ENCODE peak calls at places on chromosomes 2 and 18, in seven cellular contexts. Y, C, S, A, X, G and Z are unnamed samples. For H3K9me3, the result is how much of the 10 kb centered on the place peaks cover.

GRCh38 chr2:72130671-72131360 is 16.8 kb downstream of the CYP26B1 start:
- DNase-seq in Y (peak), A (no peak), X (peak), G (no peak), C (no peak), S (no peak), Z (no peak)

GRCh38 chr18:58056847-58057246 is 12.8 kb downstream of the NEDD4L start:
- DNase-seq in C (no peak), Y (no peak), X (no peak), G (no peak), S (no peak), A (no peak), Z (no peak)

GRCh38 chr2:216540920-216541319 is 42.3 kb downstream of the RPL37A start:
- DNase-seq in C (no peak), G (no peak), Y (no peak), S (no peak), A (no peak), X (no peak), Z (no peak)

GRCh38 chr18:3330622-3331021 is 68.7 kb downstream of the MYL12B start:
- DNase-seq in S (no peak), G (no peak), Y (no peak), X (no peak), A (no peak), C (no peak), Z (no peak)

GRCh38 chr2:209556354-209556961 is 132.6 kb downstream of the MAP2 start:
- DNase-seq in X (no peak), S (peak), Y (no peak), G (peak), A (no peak), C (peak), Z (no peak)

GRCh38 chr18:9642799-9643445 is 28.6 kb upstream of the PPP4R1 start:
- DNase-seq in A (no peak), S (no peak), G (no peak), C (peak), Y (no peak), X (no peak), Z (no peak)

GRCh38 chr2:88575630-88576029 is 51.6 kb downstream of the EIF2AK3 start:
- DNase-seq in G (no peak), X (no peak), C (no peak), Y (no peak), A (no peak), S (no peak), Z (no peak)

GRCh38 chr2:197442865-197443264 is 8.0 kb upstream of the SF3B1 start:
- DNase-seq in A (no peak), Y (no peak), G (no peak), X (no peak), C (no peak), S (no peak), Z (no peak)

GRCh38 chr18:79736230-79736629 is 56.6 kb downstream of the CTDP1 start:
- DNase-seq in G (no peak), X (no peak), Y (no peak), C (no peak), S (no peak), A (no peak), Z (no peak)
- H3K9me3 ChIP-seq in G (under half), X (under half), Y (under half), C (under half), S (under half), A (under half), Z (under half)

GRCh38 chr2:96859338-96859649 is 1.5 kb upstream of the ANKRD39 start:
- DNase-seq in C (no peak), X (peak), S (no peak), Y (no peak), G (no peak), A (peak), Z (no peak)
- H3K4me3 ChIP-seq in C (no peak), X (no peak), S (no peak), Y (no peak), G (no peak), A (no peak), Z (no peak)

GRCh38 chr2:6341730-6342129 is 524.0 kb downstream of the CMPK2 start:
- DNase-seq in S (peak), G (no peak), C (no peak), X (no peak), A (no peak), Y (no peak), Z (no peak)
- H3K9me3 ChIP-seq in S (under half), G (under half), C (under half), X (under half), A (under half), Y (under half), Z (under half)

GRCh38 chr18:27181726-27182125 is 3.4 kb downstream of the CHST9 start:
- DNase-seq in C (no peak), S (no peak), X (no peak), Y (no peak), G (no peak), A (no peak), Z (no peak)

GRCh38 chr18:27184115-27185024 is 738 bp downstream of the CHST9 start:
- DNase-seq in A (no peak), Y (no peak), G (no peak), S (no peak), C (no peak), X (no peak), Z (no peak)

GRCh38 chr18:27188309-27188708 is 3.2 kb upstream of the CHST9 start:
- DNase-seq in X (no peak), A (no peak), G (no peak), C (no peak), Y (no peak), S (no peak), Z (no peak)

GRCh38 chr18:27185897-27186296 is 789 bp upstream of the CHST9 start:
- DNase-seq in Y (no peak), X (no peak), S (no peak), A (no peak), C (no peak), G (no peak), Z (no peak)

GRCh38 chr18:27185025-27185763 is at the start of gene CHST9:
- DNase-seq in X (no peak), G (no peak), C (no peak), A (no peak), Y (no peak), S (no peak), Z (no peak)
- H3K4me3 ChIP-seq in X (no peak), G (no peak), C (no peak), A (peak), Y (no peak), S (no peak), Z (no peak)

GRCh38 chr2:44135307-44135706 is 33.4 kb upstream of the PPM1B start:
- DNase-seq in Y (no peak), C (no peak), X (no peak), G (no peak), S (no peak), A (no peak), Z (no peak)
- H3K9me3 ChIP-seq in Y (under half), C (under half), X (under half), G (under half), S (under half), A (under half), Z (under half)

GRCh38 chr2:18454692-18455255 is 105.7 kb downstream of the RDH14 start:
- DNase-seq in X (peak), S (no peak), G (no peak), A (no peak), C (peak), Y (no peak), Z (no peak)

GRCh38 chr2:18455256-18455862 is 105.1 kb downstream of the RDH14 start:
- DNase-seq in S (no peak), Y (no peak), G (peak), X (no peak), A (no peak), C (peak), Z (no peak)

GRCh38 chr2:18456026-18456425 is 104.4 kb downstream of the RDH14 start:
- DNase-seq in Y (no peak), C (peak), S (no peak), X (no peak), G (no peak), A (no peak), Z (no peak)
- H3K4me3 ChIP-seq in Y (no peak), C (peak), S (no peak), X (no peak), G (no peak), A (no peak), Z (no peak)